ENCODE peak calls at places on chromosomes 12 and 14, in six cellular contexts. C is H1, R is SK-N-SH, T is HCT116, G is GM12878, E is K562. V is an unnamed sample.

GRCh38 chr12:71338933-71339332 is 100.7 kb upstream of the LGR5 start:
- DNase-seq in C (no peak), R (no peak), T (no peak), G (no peak), E (no peak), V (no peak)

GRCh38 chr12:120831648-120832267 is 72.4 kb downstream of the SPPL3 start:
- DNase-seq in C (no peak), R (peak), T (no peak), G (no peak), E (peak), V (no peak)

GRCh38 chr14:64958201-64958600 is 13.9 kb downstream of the RAB15 start:
- DNase-seq in C (no peak), R (no peak), T (no peak), G (no peak), E (no peak), V (no peak)

GRCh38 chr14:65191716-65192115 is 89.4 kb upstream of the MAX start:
- DNase-seq in C (no peak), R (no peak), T (no peak), G (no peak), E (no peak), V (no peak)

GRCh38 chr12:48681416-48681737 is 661 bp downstream of the KANSL2 start:
- DNase-seq in C (no peak), R (peak), T (no peak), G (no peak), E (peak), V (no peak)

GRCh38 chr14:71942904-71943694 is 10.9 kb downstream of the RGS6 start:
- DNase-seq in C (no peak), R (no peak), T (no peak), G (peak), E (no peak), V (no peak)

GRCh38 chr14:76464856-76465255 is 88.9 kb downstream of the ESRRB start:
- DNase-seq in C (no peak), R (no peak), T (no peak), G (no peak), E (no peak), V (no peak)

GRCh38 chr12:107515446-107515958 is 170.1 kb upstream of the PWP1 start:
- DNase-seq in C (peak), R (no peak), T (peak), G (no peak), E (no peak), V (no peak)

GRCh38 chr14:90344920-90345557 is 13.3 kb upstream of the NRDE2 start:
- DNase-seq in C (no peak), R (no peak), T (no peak), G (no peak), E (no peak), V (no peak)

GRCh38 chr12:49942921-49943662 is 7.4 kb upstream of the AQP2 start:
- DNase-seq in C (no peak), R (no peak), T (no peak), G (no peak), E (no peak), V (peak)

GRCh38 chr14:100861188-100861936 is 35.4 kb downstream of the MEG3 start:
- DNase-seq in C (no peak), R (no peak), T (no peak), G (no peak), E (no peak), V (no peak)

GRCh38 chr12:88958961-88959360 is 378.7 kb upstream of the KITLG start:
- DNase-seq in C (no peak), R (no peak), T (no peak), G (no peak), E (no peak), V (no peak)

GRCh38 chr12:41882144-41882805 is 262.4 kb downstream of the GXYLT1 start:
- DNase-seq in C (no peak), R (no peak), T (no peak), G (no peak), E (no peak), V (no peak)

GRCh38 chr14:59254146-59254910 is 65.9 kb downstream of the DAAM1 start:
- DNase-seq in C (no peak), R (peak), T (no peak), G (no peak), E (no peak), V (no peak)

GRCh38 chr12:50685641-50686040 is 78.3 kb upstream of the ATF1 start:
- DNase-seq in C (no peak), R (no peak), T (no peak), G (no peak), E (no peak), V (no peak)

GRCh38 chr14:37711499-37712475 is 116.4 kb downstream of the TTC6 start:
- DNase-seq in C (no peak), R (no peak), T (no peak), G (no peak), E (no peak), V (no peak)

GRCh38 chr14:37063467-37064240 is 108.8 kb downstream of the SLC25A21 start:
- DNase-seq in C (no peak), R (no peak), T (no peak), G (no peak), E (no peak), V (no peak)

GRCh38 chr12:79186506-79186905 is 321.9 kb downstream of the SYT1 start:
- DNase-seq in C (no peak), R (no peak), T (no peak), G (no peak), E (no peak), V (no peak)

GRCh38 chr12:64030155-64030554 is 185.7 kb downstream of the SRGAP1 start:
- DNase-seq in C (no peak), R (no peak), T (no peak), G (no peak), E (no peak), V (no peak)

GRCh38 chr14:22220427-22220826 is 368.6 kb downstream of the DAD1 start:
- DNase-seq in C (no peak), R (no peak), T (no peak), G (no peak), E (no peak), V (no peak)

GRCh38 chr12:109309441-109310246 is 560 bp upstream of the FOXN4 start:
- DNase-seq in C (no peak), R (peak), T (no peak), G (no peak), E (peak), V (no peak)

GRCh38 chr14:64705406-64706118 is 1.3 kb downstream of the PLEKHG3 start:
- DNase-seq in C (no peak), R (peak), T (no peak), G (no peak), E (no peak), V (no peak)

GRCh38 chr12:120262852-120263724 is 2.4 kb downstream of the PXN start:
- DNase-seq in C (no peak), R (no peak), T (no peak), G (no peak), E (no peak), V (no peak)

GRCh38 chr14:99644723-99645544 is at the start of gene HHIPL1:
- DNase-seq in C (no peak), R (peak), T (no peak), G (no peak), E (no peak), V (no peak)

GRCh38 chr14:38203929-38204716 is 3.6 kb upstream of the SSTR1 start:
- DNase-seq in C (no peak), R (no peak), T (no peak), G (no peak), E (no peak), V (no peak)

GRCh38 chr14:91202234-91202974 is 42.1 kb downstream of the GPR68 start:
- DNase-seq in C (no peak), R (no peak), T (no peak), G (no peak), E (peak), V (no peak)

GRCh38 chr12:124713436-124714082 is 146.1 kb upstream of the NCOR2 start:
- DNase-seq in C (no peak), R (peak), T (no peak), G (peak), E (no peak), V (no peak)

GRCh38 chr12:19688489-19688888 is 249.2 kb downstream of the AEBP2 start:
- DNase-seq in C (no peak), R (no peak), T (no peak), G (no peak), E (no peak), V (no peak)

GRCh38 chr14:49641697-49642129 is 6.7 kb upstream of the DNAAF2 start:
- DNase-seq in C (no peak), R (no peak), T (no peak), G (no peak), E (no peak), V (no peak)

GRCh38 chr12:105499223-105499622 is 168.7 kb downstream of the C12orf75 start:
- DNase-seq in C (no peak), R (no peak), T (no peak), G (no peak), E (no peak), V (no peak)

GRCh38 chr14:30849354-30849753 is 25.0 kb upstream of the COCH start:
- DNase-seq in C (no peak), R (no peak), T (no peak), G (peak), E (no peak), V (no peak)

GRCh38 chr12:75812341-75813018 is 219.1 kb downstream of the PHLDA1 start:
- DNase-seq in C (peak), R (peak), T (no peak), G (no peak), E (no peak), V (no peak)

GRCh38 chr14:88321692-88322504 is 1.2 kb downstream of the KCNK10 start:
- DNase-seq in C (no peak), R (no peak), T (no peak), G (no peak), E (no peak), V (no peak)

GRCh38 chr12:101719566-101719965 is 19.7 kb downstream of the SYCP3 start:
- DNase-seq in C (no peak), R (no peak), T (no peak), G (no peak), E (no peak), V (peak)

GRCh38 chr12:93851245-93851665 is 174.1 kb downstream of the CRADD start:
- DNase-seq in C (no peak), R (no peak), T (no peak), G (no peak), E (no peak), V (no peak)

GRCh38 chr12:116892318-116892717 is 11.1 kb upstream of the HRK start:
- DNase-seq in C (no peak), R (no peak), T (no peak), G (no peak), E (no peak), V (no peak)

GRCh38 chr12:54932691-54933090 is 51.9 kb downstream of the TESPA1 start:
- DNase-seq in C (no peak), R (no peak), T (no peak), G (no peak), E (no peak), V (peak)

DNA sequence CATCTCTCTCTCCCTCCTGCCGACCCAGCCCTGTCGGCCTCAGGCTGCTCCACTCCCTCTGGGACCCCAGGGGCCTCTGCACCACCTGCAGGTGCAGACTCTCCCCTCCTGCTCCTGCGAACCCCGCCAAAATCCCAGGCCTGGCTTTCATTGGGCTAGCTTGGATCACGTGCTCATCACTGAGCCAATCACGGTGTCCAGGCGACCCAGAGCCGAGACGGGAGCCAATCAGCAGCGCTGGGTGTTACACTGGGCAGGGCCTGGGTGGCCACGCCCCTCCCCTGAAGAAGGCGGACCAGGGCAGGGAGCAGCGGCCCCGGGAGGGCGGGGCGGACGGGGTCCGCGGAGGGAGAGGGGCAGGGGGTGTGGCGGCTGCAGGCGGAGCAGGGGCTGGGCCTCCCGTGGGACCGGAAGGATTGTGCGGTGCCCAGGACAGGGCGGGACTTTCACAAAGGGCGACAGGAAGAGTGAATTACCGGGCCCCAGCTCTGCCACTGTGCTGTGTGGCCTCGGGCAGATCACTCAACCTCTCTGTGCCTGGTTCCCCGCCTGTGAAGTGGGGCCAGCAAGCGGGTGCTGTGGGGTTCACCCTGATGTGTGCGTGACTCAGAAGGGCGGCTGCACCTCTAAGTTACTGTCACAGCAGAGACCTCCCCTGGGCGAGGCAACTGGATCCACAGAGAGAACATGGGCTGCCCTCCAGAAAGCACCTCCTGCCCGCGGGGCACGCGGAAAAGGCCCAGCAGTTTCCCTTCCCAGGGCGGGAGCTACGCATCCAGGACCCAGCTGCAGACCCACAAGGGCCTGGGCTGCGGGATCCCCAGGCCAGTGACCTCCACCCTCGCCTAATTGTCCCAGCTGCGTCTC is 66.5 kb upstream of the FBRSL1 start:
- DNase-seq in C (no peak), R (peak), T (no peak), G (no peak), E (peak), V (peak)
- TF ChIP-seq JUND in C (no peak), R (no peak), T (no peak), G (no peak), E (no peak), V (no peak)

DNA sequence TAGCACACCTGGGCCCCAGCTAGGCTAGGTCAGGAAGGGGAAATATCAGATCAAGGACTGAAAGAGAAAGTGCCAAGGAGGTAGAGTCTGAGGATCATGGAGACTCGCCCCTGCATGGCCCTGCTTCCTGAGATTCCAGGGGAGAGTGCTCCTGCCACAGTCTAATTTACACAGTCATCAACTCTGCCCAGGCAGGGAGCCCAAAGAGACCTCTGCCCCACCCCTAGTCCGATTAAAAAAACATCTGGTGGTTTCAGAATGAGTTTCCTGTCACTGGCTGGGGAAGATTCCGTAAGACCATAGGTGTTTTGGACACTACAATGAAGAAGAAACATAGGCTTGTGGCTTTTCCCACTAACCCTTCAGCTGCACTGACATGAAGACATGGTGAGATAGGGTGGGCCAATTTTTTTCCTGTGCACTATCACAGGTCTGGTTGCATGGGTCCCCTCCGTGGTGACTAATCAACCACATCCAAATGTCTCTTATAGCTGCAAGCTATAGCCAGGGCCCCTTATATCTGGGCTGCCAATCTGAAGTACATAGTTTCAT is 31.5 kb upstream of the GZMB start:
- DNase-seq in C (no peak), R (no peak), T (no peak), G (peak), E (no peak), V (no peak)
- TF ChIP-seq JUND in C (no peak), R (no peak), T (no peak), G (no peak), E (no peak), V (no peak)

DNA sequence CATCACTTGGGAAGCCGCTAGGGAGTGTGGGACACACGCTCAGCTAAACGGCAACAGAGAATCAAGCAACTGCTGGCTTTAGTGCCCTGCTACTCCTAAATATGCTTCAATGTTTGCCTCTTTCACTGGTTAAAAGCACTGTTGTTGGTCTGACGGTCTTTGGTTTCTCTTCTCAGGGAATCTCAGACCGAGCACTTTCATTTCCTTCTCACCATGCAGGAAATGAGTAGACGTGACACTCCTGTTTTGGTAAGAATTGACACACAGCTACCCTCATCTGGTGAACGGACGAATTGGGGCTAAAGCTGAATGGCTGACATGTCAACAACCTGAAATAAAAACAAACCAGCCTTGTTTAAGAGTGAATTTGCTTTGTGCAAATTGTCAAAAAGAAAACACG is 57.5 kb upstream of the PIWIL1 start:
- DNase-seq in C (no peak), R (no peak), T (no peak), G (no peak), E (no peak), V (no peak)
- TF ChIP-seq JUND in C (no peak), R (no peak), T (no peak), G (no peak), E (no peak), V (no peak)

GRCh38 chr12:33669349-33669748 is 229.7 kb upstream of the SYT10 start:
- DNase-seq in C (no peak), R (no peak), T (no peak), G (no peak), E (no peak), V (no peak)

GRCh38 chr12:33672879-33673577 is 233.4 kb upstream of the SYT10 start:
- DNase-seq in C (no peak), R (no peak), T (no peak), G (no peak), E (no peak), V (no peak)

GRCh38 chr12:33671676-33672075 is 232.1 kb upstream of the SYT10 start:
- DNase-seq in C (no peak), R (no peak), T (no peak), G (no peak), E (no peak), V (no peak)

DNA sequence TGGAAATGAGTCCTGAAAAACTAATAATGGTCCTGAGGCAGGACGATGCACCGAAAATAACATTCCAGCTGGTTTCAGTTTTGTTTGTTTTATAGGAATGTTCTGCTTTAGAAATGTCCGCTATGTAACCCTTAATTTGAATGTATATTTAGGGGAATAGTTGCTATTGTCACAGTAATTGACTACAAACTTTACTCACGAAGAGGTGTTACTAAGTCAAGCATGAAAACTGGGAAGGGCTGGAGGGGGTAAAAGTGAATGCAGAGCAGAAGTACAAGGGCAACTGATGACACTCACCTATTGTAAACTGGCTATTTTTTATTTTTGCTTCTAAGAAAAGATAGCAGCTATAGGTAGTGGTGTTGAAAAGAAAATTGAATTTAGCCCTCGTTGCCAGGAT is 230.7 kb upstream of the SYT10 start:
- DNase-seq in C (no peak), R (no peak), T (no peak), G (no peak), E (no peak), V (no peak)
- TF ChIP-seq JUND in C (no peak), R (no peak), T (no peak), G (no peak), E (no peak), V (no peak)

DNA sequence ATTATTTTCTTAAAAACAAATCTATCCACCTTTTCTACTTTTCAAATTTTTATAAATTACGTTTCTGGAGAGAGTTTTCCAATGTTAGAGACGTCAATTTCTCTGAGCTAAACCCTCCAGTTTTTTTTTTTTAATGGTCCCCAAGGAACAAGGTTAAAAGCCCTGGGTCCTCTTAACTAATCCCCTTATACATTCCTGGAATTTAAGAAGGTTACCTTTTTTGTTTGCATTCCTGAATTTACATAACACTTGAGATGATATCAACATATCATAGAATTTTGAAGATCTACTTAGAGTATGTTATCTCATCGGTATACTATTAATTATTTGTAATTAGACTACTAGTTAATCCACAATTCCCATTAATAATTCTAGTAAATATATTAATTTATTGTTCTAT is 662.2 kb upstream of the LRFN5 start:
- DNase-seq in C (no peak), R (no peak), T (no peak), G (no peak), E (no peak), V (no peak)
- TF ChIP-seq JUND in C (no peak), R (no peak), T (no peak), G (no peak), E (no peak), V (no peak)

GRCh38 chr14:70671652-70672327 is 30.1 kb downstream of the TTC9 start:
- DNase-seq in C (no peak), R (no peak), T (no peak), G (no peak), E (no peak), V (no peak)
- TF ChIP-seq JUND in C (no peak), R (no peak), T (no peak), G (no peak), E (no peak), V (no peak)

GRCh38 chr12:57817261-57817989 is 1.1 kb downstream of the AVIL start:
- DNase-seq in C (no peak), R (no peak), T (no peak), G (no peak), E (no peak), V (no peak)
- TF ChIP-seq JUND in C (no peak), R (no peak), T (no peak), G (no peak), E (no peak), V (no peak)